ENCODE peak calls at places on chromosomes 12 and 14, in ten cellular contexts. V is colonic mucosa; Q is cardiac muscle cell; R is CD8-positive, alpha-beta T cell; W is brain microvascular endothelial cell; P is upper lobe of right lung; F is SK-N-SH; Y is dorsolateral prefrontal cortex; T is uterus; O is left lung. N is an unnamed sample.
A peak's percentile ranks its signal among the peaks of the same experiment; 100 is the strongest.

GRCh38 chr12:92625639-92626310 is 77.0 kb upstream of the PLEKHG7 start:
- DNase-seq in V (no peak), O (no peak), R (no peak), T (no peak), P (no peak), Y (no peak), W (no peak), Q (no peak), F (no peak), N (no peak)

GRCh38 chr12:48080285-48080684 is 25.6 kb downstream of the SENP1 start:
- DNase-seq in Q (no peak), Y (no peak), V (no peak), R (no peak), F (no peak), P (no peak), O (no peak), T (no peak), W (no peak), N (no peak)

GRCh38 chr12:7934153-7934552 is 1.8 kb downstream of the SLC2A3 start:
- DNase-seq in Y (no peak), W (no peak), F (no peak), Q (no peak), R (no peak), T (no peak), P (no peak), O (no peak), V (no peak), N (no peak)

GRCh38 chr14:92507174-92507768 is 6.3 kb upstream of the RIN3 start:
- DNase-seq in Q (no peak), V (peak; percentile 94), R (no peak), O (peak; percentile 86), F (no peak), P (peak; percentile 85), Y (no peak), T (no peak), W (no peak), N (peak; percentile 69)

GRCh38 chr14:91406451-91406850 is 11.2 kb downstream of the CCDC88C start:
- DNase-seq in W (no peak), R (no peak), O (no peak), V (no peak), Q (no peak), P (no peak), F (no peak), T (no peak), Y (no peak), N (no peak)

GRCh38 chr12:29226621-29227020 is 77.5 kb downstream of the FAR2 start:
- DNase-seq in P (no peak), Y (no peak), V (no peak), Q (no peak), F (no peak), W (no peak), O (no peak), T (no peak), R (no peak), N (no peak)

GRCh38 chr14:85250369-85250768 is 279.6 kb upstream of the FLRT2 start:
- DNase-seq in R (no peak), Y (no peak), T (no peak), F (peak; percentile 3), W (no peak), Q (peak; percentile 35), O (no peak), P (no peak), V (no peak), N (no peak)

GRCh38 chr12:67388331-67389163 is 119.4 kb downstream of the CAND1 start:
- DNase-seq in W (no peak), O (no peak), Y (no peak), T (no peak), P (no peak), Q (peak; percentile 28), R (no peak), F (peak; percentile 16), V (no peak), N (no peak)

GRCh38 chr12:18135509-18135908 is 45.5 kb upstream of the RERGL start:
- DNase-seq in T (no peak), Q (no peak), W (peak; percentile 33), P (no peak), R (no peak), V (no peak), O (no peak), F (no peak), Y (no peak), N (no peak)

GRCh38 chr12:18140969-18141368 is 51.0 kb upstream of the RERGL start:
- DNase-seq in W (no peak), P (no peak), T (no peak), Q (no peak), Y (no peak), F (no peak), O (no peak), V (no peak), R (no peak), N (no peak)

GRCh38 chr12:18139254-18139653 is 49.3 kb upstream of the RERGL start:
- DNase-seq in P (no peak), R (no peak), Q (no peak), Y (no peak), O (no peak), F (no peak), T (no peak), W (no peak), V (no peak), N (no peak)

GRCh38 chr12:18141583-18141982 is 51.6 kb upstream of the RERGL start:
- DNase-seq in W (peak; percentile 59), F (no peak), Y (no peak), T (no peak), R (no peak), O (no peak), V (no peak), P (no peak), Q (no peak), N (no peak)

DNA sequence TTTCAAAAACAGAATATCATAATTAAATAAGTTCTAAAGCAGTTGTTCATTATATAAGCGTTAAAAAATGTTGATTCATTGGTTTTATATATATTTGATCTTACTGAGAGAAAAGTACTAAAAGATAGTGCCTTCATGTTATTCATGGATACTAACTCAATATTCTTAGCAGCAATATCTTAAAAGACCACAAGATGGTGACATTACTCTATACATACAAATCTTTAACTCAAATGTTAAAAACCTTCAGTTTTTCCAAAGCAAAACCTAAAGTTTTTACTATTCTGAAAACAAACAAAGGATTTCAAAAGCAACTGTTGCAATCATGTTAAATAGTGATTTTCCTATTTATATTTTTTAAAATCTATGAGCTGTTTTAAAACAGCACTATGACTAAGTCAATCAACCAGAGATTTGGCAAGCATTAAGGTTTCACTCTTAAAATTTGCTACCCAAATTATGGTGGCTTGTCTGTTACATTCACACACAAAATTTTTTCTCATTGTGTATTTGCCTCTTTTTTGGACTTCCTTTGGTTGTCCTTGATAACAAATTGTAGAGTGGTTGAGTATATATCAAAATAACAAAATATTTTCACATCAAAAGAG is 50.1 kb upstream of the RERGL start:
- DNase-seq in T (no peak), W (no peak), P (no peak), Y (no peak), Q (peak; percentile 40), R (no peak), V (no peak), F (no peak), O (no peak), N (no peak)
- H3K27ac ChIP-seq in T (no peak overlapping the region), W (no peak overlapping the region), P (no peak overlapping the region), Y (no peak overlapping the region), Q (no peak overlapping the region), R (no peak overlapping the region), V (no peak overlapping the region), F (no peak overlapping the region), O (no peak overlapping the region), N (no peak overlapping the region)

GRCh38 chr14:104107101-104107581 is 21.6 kb downstream of the ASPG start:
- DNase-seq in Y (peak; percentile 36), O (peak; percentile 71), W (no peak), T (peak; percentile 3), V (peak; percentile 17), R (no peak), F (no peak), Q (no peak), P (peak; percentile 57), N (no peak)

GRCh38 chr14:104105071-104105821 is 19.7 kb downstream of the ASPG start:
- DNase-seq in T (no peak), F (no peak), W (no peak), P (peak; percentile 68), Q (no peak), O (peak; percentile 75), V (peak; percentile 41), Y (peak; percentile 31), R (no peak), N (peak; percentile 54)

GRCh38 chr14:104104006-104104901 is 18.8 kb downstream of the ASPG start:
- DNase-seq in Y (peak; percentile 34), T (no peak), F (no peak), W (no peak), R (no peak), P (peak; percentile 64), O (peak; percentile 75), V (peak; percentile 38), Q (no peak), N (no peak)

GRCh38 chr14:104106471-104106991 is 21.0 kb downstream of the ASPG start:
- DNase-seq in P (peak; percentile 62), O (peak; percentile 76), R (no peak), F (no peak), Q (no peak), T (peak; percentile 9), Y (peak; percentile 29), W (no peak), V (peak; percentile 21), N (no peak)

DNA sequence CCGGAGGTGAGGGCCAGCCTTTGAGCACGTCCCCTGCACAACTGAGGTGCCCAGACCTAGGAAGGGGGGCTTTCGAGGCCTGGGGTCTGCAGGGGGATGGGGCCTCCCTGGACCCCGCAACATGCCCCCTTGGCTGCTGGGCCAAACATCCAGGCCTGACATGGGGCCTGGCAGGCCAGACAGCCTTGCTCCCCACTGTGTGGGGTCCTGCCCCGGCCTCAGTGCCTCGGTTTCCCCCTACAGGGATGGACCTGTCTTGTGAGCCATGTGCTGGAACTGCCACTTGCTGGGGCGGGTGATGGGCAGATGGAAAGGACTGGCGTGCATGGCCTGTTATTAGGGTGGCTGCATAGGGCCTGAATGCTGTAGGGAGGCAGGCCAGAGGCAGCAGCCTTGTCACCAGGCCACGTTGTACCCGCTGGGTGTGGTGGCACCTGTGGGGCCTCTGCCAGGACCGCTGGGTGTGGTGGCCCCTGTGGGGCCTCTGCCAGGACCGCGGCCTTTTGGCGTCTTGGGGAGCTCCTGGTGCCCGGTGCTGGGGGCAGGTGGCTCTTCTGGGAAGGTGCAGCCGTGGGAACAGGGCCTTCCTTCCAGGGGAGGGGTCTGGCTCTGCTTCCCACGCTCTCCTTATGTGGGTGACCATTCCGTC is 20.4 kb downstream of the ASPG start:
- DNase-seq in P (peak; percentile 61), O (peak; percentile 70), F (no peak), Q (no peak), V (peak; percentile 61), R (no peak), Y (peak; percentile 35), W (no peak), T (peak; percentile 10), N (peak; percentile 61)
- H3K27ac ChIP-seq in P (no peak overlapping the region), O (no peak overlapping the region), F (no peak overlapping the region), Q (no peak overlapping the region), V (no peak overlapping the region), R (no peak overlapping the region), Y (no peak overlapping the region), W (no peak overlapping the region), T (no peak overlapping the region), N (no peak overlapping the region)

DNA sequence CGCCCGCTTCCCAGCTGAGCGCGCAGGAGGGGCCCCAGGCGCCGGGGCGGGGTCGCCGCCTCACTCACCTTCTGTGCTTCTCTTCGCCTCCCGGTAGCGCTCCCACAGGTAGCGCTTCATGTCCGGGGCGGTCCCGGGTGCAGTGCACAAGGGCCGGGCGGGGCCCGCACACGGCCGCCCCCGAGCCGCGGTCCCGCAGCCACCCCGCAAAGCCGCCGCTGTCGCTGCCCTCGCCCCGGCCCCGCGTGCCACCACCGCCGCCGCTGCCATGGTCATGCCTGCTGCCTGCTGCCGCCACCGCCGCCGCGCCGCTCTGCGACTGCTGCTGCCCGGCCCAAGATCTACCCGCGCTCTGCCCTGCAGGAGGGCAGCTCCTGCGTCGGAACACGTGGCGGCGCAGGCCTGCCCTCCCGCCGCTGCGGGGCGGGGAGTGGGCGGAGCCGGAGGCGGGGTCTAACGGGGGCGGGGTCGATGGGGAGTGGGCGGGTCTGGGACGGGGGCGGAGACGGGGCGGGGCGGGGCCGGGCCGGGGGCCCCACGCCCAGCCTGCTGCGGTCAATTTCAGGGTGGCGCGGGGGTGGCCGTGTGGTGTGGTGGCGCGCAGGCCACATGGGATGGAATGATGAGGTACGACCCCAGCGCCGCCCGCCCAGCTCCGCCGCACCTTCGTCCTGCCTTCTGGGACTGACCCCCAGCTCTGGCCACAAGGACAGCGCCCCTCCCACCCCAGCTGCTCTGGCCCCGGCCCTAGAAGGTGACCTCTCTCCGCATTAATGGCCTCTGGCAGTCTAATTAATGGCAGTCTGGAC is at the start of gene NT5DC3:
- DNase-seq in Y (peak; percentile 91), Q (peak; percentile 91), V (peak; percentile 88), W (peak; percentile 47), P (peak; percentile 91), F (peak; percentile 97), O (peak; percentile 96), T (peak; percentile 78), R (peak; percentile 82), N (peak; percentile 93)
- H3K27ac ChIP-seq in Y (no peak within 1 kb of the TSS), Q (no peak within 1 kb of the TSS), V (peak within 1 kb of the TSS; percentile 74), W (peak within 1 kb of the TSS; percentile 6), P (no peak within 1 kb of the TSS), F (peak within 1 kb of the TSS; percentile 65), O (peak within 1 kb of the TSS; percentile 57), T (peak within 1 kb of the TSS; percentile 91), R (peak within 1 kb of the TSS; percentile 36), N (peak within 1 kb of the TSS; percentile 91)

GRCh38 chr12:42090899-42091298 is 53.8 kb downstream of the GXYLT1 start:
- DNase-seq in R (no peak), Y (no peak), V (no peak), P (no peak), F (no peak), W (peak; percentile 60), T (no peak), O (no peak), Q (no peak), N (no peak)

GRCh38 chr12:42084522-42084921 is 60.2 kb downstream of the GXYLT1 start:
- DNase-seq in R (no peak), O (no peak), W (no peak), F (no peak), Y (no peak), P (no peak), T (no peak), V (no peak), Q (no peak), N (no peak)

GRCh38 chr12:42086021-42086420 is 58.7 kb downstream of the GXYLT1 start:
- DNase-seq in V (no peak), O (no peak), R (no peak), F (no peak), T (no peak), Y (no peak), W (no peak), Q (no peak), P (no peak), N (no peak)

DNA sequence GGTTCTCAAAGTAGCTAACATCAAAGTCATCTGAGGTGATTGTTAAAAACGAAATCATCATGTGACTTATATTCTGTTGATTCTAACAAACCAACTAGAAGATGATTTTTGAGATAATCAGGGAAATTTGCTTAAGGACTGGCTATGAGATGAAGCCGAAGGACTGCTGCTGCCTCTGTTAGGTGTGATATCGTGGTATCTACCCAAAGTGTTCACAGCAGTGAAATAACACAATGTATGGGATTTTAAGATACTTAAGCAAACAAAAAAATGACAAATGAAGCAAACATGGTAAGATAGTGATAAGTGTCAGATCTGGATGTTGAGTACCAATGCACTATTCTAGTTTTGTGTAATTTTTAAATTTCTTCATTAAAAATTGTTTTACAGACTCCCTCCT is 59.1 kb downstream of the GXYLT1 start:
- DNase-seq in P (no peak), V (no peak), W (no peak), T (no peak), Y (no peak), R (no peak), Q (no peak), F (no peak), O (no peak), N (no peak)
- H3K27ac ChIP-seq in P (no peak overlapping the region), V (no peak overlapping the region), W (no peak overlapping the region), T (no peak overlapping the region), Y (no peak overlapping the region), R (no peak overlapping the region), Q (no peak overlapping the region), F (peak overlapping the region; percentile 81), O (no peak overlapping the region), N (no peak overlapping the region)